ENCODE peak calls at places on chromosomes 2 and 18, in nine cellular contexts. U, V, P, H, B, D, F, C and Z are unnamed samples.
A peak's percentile ranks its signal among the peaks of the same experiment; 100 is the strongest.

GRCh38 chr18:47979611-47980200 is 49.2 kb upstream of the SMAD2 start:
- DNase-seq in U (no peak), V (no peak), P (no peak), H (no peak), B (no peak), D (no peak), F (no peak), C (no peak), Z (no peak)

GRCh38 chr2:171568085-171568484 is 45.8 kb downstream of the CYBRD1 start:
- DNase-seq in U (no peak), V (no peak), P (no peak), H (no peak), B (no peak), D (no peak), F (no peak), C (no peak), Z (no peak)

GRCh38 chr2:189379287-189379630 is 62.0 kb upstream of the WDR75 start:
- DNase-seq in U (no peak), V (no peak), P (no peak), H (no peak), B (no peak), D (no peak), F (no peak), C (peak; percentile 47), Z (peak; percentile 61)

GRCh38 chr2:174952607-174953006 is 52.6 kb downstream of the CHN1 start:
- DNase-seq in U (no peak), V (no peak), P (no peak), H (no peak), B (no peak), D (no peak), F (no peak), C (peak; percentile 71), Z (no peak)

GRCh38 chr2:180122874-180123273 is 115.8 kb upstream of the CWC22 start:
- DNase-seq in U (no peak), V (no peak), P (no peak), H (no peak), B (no peak), D (no peak), F (no peak), C (peak; percentile 62), Z (no peak)

GRCh38 chr2:98457045-98457696 is 12.5 kb downstream of the INPP4A start:
- DNase-seq in U (no peak), V (no peak), P (peak; percentile 84), H (no peak), B (no peak), D (no peak), F (no peak), C (peak; percentile 99), Z (no peak)

GRCh38 chr2:46490521-46491141 is 11.3 kb downstream of the TMEM247 start:
- DNase-seq in U (no peak), V (no peak), P (no peak), H (no peak), B (peak; percentile 44), D (peak; percentile 40), F (no peak), C (peak; percentile 26), Z (no peak)

GRCh38 chr18:43141208-43141607 is 25.7 kb upstream of the RIT2 start:
- DNase-seq in U (no peak), V (no peak), P (no peak), H (no peak), B (no peak), D (no peak), F (no peak), C (no peak), Z (no peak)

GRCh38 chr2:100822587-100823248 is 2.8 kb downstream of the NPAS2 start:
- DNase-seq in U (no peak), V (no peak), P (no peak), H (no peak), B (no peak), D (peak; percentile 46), F (no peak), C (peak; percentile 51), Z (no peak)

GRCh38 chr2:152782171-152782570 is 63.8 kb downstream of the ARL6IP6 start:
- DNase-seq in U (no peak), V (no peak), P (no peak), H (no peak), B (no peak), D (no peak), F (no peak), C (no peak), Z (no peak)

GRCh38 chr2:40666438-40666837 is 214.5 kb upstream of the SLC8A1 start:
- DNase-seq in U (no peak), V (no peak), P (no peak), H (no peak), B (no peak), D (no peak), F (no peak), C (no peak), Z (no peak)

GRCh38 chr2:128311755-128312341 is 6.8 kb downstream of the HS6ST1 start:
- DNase-seq in U (no peak), V (peak; percentile 8), P (no peak), H (no peak), B (peak; percentile 21), D (no peak), F (no peak), C (no peak), Z (no peak)

GRCh38 chr2:158142165-158142564 is 40.5 kb downstream of the UPP2 start:
- DNase-seq in U (no peak), V (no peak), P (no peak), H (no peak), B (no peak), D (no peak), F (no peak), C (no peak), Z (no peak)

GRCh38 chr2:126634273-126634861 is 21.6 kb upstream of the GYPC start:
- DNase-seq in U (no peak), V (peak; percentile 41), P (no peak), H (no peak), B (no peak), D (no peak), F (peak; percentile 10), C (peak; percentile 17), Z (no peak)

GRCh38 chr2:17918789-17919188 is 40.3 kb downstream of the KCNS3 start:
- DNase-seq in U (no peak), V (no peak), P (no peak), H (no peak), B (no peak), D (no peak), F (no peak), C (peak; percentile 13), Z (no peak)

GRCh38 chr2:190789074-190790004 is 91.3 kb upstream of the GLS start:
- DNase-seq in U (no peak), V (no peak), P (no peak), H (no peak), B (no peak), D (no peak), F (no peak), C (no peak), Z (no peak)

GRCh38 chr2:120399889-120400240 is 53.9 kb downstream of the INHBB start:
- DNase-seq in U (no peak), V (no peak), P (no peak), H (no peak), B (no peak), D (no peak), F (no peak), C (no peak), Z (no peak)

GRCh38 chr2:1140389-1141003 is 189.8 kb downstream of the SNTG2 start:
- DNase-seq in U (peak; percentile 42), V (peak; percentile 51), P (no peak), H (no peak), B (no peak), D (peak; percentile 36), F (peak; percentile 49), C (no peak), Z (no peak)

GRCh38 chr2:15284601-15285000 is 276.5 kb downstream of the NBAS start:
- DNase-seq in U (no peak), V (no peak), P (no peak), H (no peak), B (no peak), D (no peak), F (no peak), C (no peak), Z (no peak)

GRCh38 chr2:74225698-74226459 is 27.5 kb downstream of the MTHFD2 start:
- DNase-seq in U (no peak), V (no peak), P (no peak), H (no peak), B (no peak), D (no peak), F (no peak), C (no peak), Z (no peak)

GRCh38 chr2:119689218-119689617 is 10.2 kb downstream of the TMEM177 start:
- DNase-seq in U (no peak), V (no peak), P (no peak), H (no peak), B (no peak), D (no peak), F (no peak), C (no peak), Z (no peak)

GRCh38 chr18:48994044-48994651 is 43.4 kb upstream of the SMAD7 start:
- DNase-seq in U (no peak), V (no peak), P (no peak), H (no peak), B (peak; percentile 55), D (no peak), F (no peak), C (peak; percentile 83), Z (no peak)

GRCh38 chr18:60100805-60101204 is 201.0 kb downstream of the PMAIP1 start:
- DNase-seq in U (no peak), V (no peak), P (no peak), H (no peak), B (no peak), D (no peak), F (no peak), C (no peak), Z (no peak)
- H3K27ac ChIP-seq in U (no peak overlapping the region), V (no peak overlapping the region), P (no peak overlapping the region), H (no peak overlapping the region), B (no peak overlapping the region), D (no peak overlapping the region), F (no peak overlapping the region), C (no peak overlapping the region), Z (no peak overlapping the region)

GRCh38 chr2:71736986-71737385 is 283.6 kb downstream of the DYSF start:
- DNase-seq in U (no peak), V (no peak), P (no peak), H (no peak), B (no peak), D (no peak), F (no peak), C (no peak), Z (no peak)
- H3K9me3 ChIP-seq in U (peaks cover 3% of the 10 kb centered on the region), V (no peaks in the 10 kb centered on the region), P (no peaks in the 10 kb centered on the region), H (no peaks in the 10 kb centered on the region), B (no peaks in the 10 kb centered on the region), D (no peaks in the 10 kb centered on the region), F (no peaks in the 10 kb centered on the region), C (peaks cover 3% of the 10 kb centered on the region), Z (no peaks in the 10 kb centered on the region)

DNA sequence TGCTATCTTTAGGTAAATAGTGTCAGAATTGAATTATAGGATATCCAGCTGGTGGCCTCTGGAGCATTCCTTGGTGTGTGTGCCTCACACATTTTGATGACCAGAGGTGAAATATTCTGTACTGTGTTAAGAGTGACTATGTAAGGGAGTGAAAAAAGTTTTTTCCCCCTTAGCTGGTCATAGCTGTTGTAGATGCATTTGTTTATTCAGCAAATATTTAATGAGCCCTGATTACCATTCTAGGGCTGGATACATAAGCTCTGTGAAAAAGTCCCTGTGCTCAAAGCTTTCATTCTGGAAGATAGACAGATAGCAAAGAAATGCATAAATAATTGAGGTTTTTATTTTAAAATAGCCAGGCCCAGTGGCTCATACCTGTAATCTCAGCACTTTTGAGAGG is 10.9 kb downstream of the TTLL4 start:
- DNase-seq in U (no peak), V (no peak), P (no peak), H (no peak), B (no peak), D (no peak), F (no peak), C (no peak), Z (no peak)
- H3K27ac ChIP-seq in U (no peak overlapping the region), V (no peak overlapping the region), P (no peak overlapping the region), H (no peak overlapping the region), B (no peak overlapping the region), D (no peak overlapping the region), F (no peak overlapping the region), C (no peak overlapping the region), Z (no peak overlapping the region)

GRCh38 chr2:89820248-89820647 is 1128.8 kb downstream of the RPIA start:
- DNase-seq in U (no peak), V (no peak), P (no peak), H (no peak), B (no peak), D (no peak), F (no peak), C (no peak), Z (no peak)
- H3K9me3 ChIP-seq in U (peaks cover 45% of the 10 kb centered on the region), V (peaks cover 10% of the 10 kb centered on the region), P (peaks cover 81% of the 10 kb centered on the region), H (peaks cover 70% of the 10 kb centered on the region), B (peaks cover 38% of the 10 kb centered on the region), D (peaks cover 35% of the 10 kb centered on the region), F (peaks cover 3% of the 10 kb centered on the region), C (peaks cover 34% of the 10 kb centered on the region), Z (peaks cover 19% of the 10 kb centered on the region)